ENCODE peak calls at places on chromosomes 6 and 20, in seven cellular contexts. S is stomach, O is cardiac muscle cell, V is WERI-Rb-1, L is PC-9, H is spleen, D is RWPE2. N is an unnamed sample.

GRCh38 chr20:4320284-4320683 is 304.9 kb upstream of the RNF24 start:
- DNase-seq in S (no peak), O (no peak), V (no peak), L (no peak), H (no peak), D (no peak), N (no peak)

GRCh38 chr6:45109551-45109950 is 218.6 kb upstream of the RUNX2 start:
- DNase-seq in S (no peak), O (no peak), V (no peak), L (no peak), H (no peak), D (no peak), N (no peak)

GRCh38 chr6:109227646-109228045 is 132.3 kb downstream of the CEP57L1 start:
- DNase-seq in S (no peak), O (no peak), V (peak; percentile 54), L (no peak), H (no peak), D (no peak), N (no peak)

GRCh38 chr6:33607784-33608161 is 13.3 kb upstream of the ITPR3 start:
- DNase-seq in S (peak; percentile 55), O (no peak), V (no peak), L (no peak), H (peak; percentile 83), D (no peak), N (no peak)

GRCh38 chr6:31267504-31268371 is 4.2 kb downstream of the HLA-C start:
- DNase-seq in S (no peak), O (no peak), V (no peak), L (no peak), H (no peak), D (no peak), N (peak; percentile 4)

GRCh38 chr6:106913676-106914280 is 60.8 kb downstream of the CD24 start:
- DNase-seq in S (no peak), O (no peak), V (no peak), L (peak; percentile 43), H (no peak), D (no peak), N (no peak)

GRCh38 chr20:38032585-38033329 is 499 bp downstream of the TTI1 start:
- DNase-seq in S (no peak), O (no peak), V (no peak), L (no peak), H (peak; percentile 90), D (no peak), N (no peak)

GRCh38 chr6:151154418-151154817 is 85.3 kb upstream of the AKAP12 start:
- DNase-seq in S (no peak), O (peak; percentile 34), V (no peak), L (peak; percentile 5), H (no peak), D (no peak), N (no peak)

GRCh38 chr20:44010162-44010704 is 95.6 kb downstream of the TOX2 start:
- DNase-seq in S (no peak), O (no peak), V (no peak), L (no peak), H (no peak), D (peak; percentile 73), N (no peak)

GRCh38 chr6:147508871-147509608 is 550 bp downstream of the SAMD5 start:
- DNase-seq in S (no peak), O (peak; percentile 51), V (peak; percentile 15), L (no peak), H (no peak), D (no peak), N (peak; percentile 47)

GRCh38 chr6:35181313-35181932 is 32.3 kb upstream of the SCUBE3 start:
- DNase-seq in S (no peak), O (peak; percentile 43), V (no peak), L (peak; percentile 25), H (no peak), D (no peak), N (no peak)

GRCh38 chr20:11492391-11492790 is 425.3 kb upstream of the BTBD3 start:
- DNase-seq in S (no peak), O (no peak), V (no peak), L (no peak), H (no peak), D (no peak), N (no peak)

GRCh38 chr6:65182681-65183080 is 524.3 kb downstream of the EYS start:
- DNase-seq in S (no peak), O (no peak), V (no peak), L (no peak), H (no peak), D (no peak), N (no peak)

GRCh38 chr20:64101731-64102621 is 5.4 kb downstream of the NPBWR2 start:
- DNase-seq in S (peak; percentile 48), O (peak; percentile 82), V (peak; percentile 53), L (peak; percentile 60), H (peak; percentile 91), D (peak; percentile 79), N (no peak)

GRCh38 chr20:44843863-44844262 is 33.5 kb upstream of the RIMS4 start:
- DNase-seq in S (no peak), O (no peak), V (no peak), L (no peak), H (no peak), D (no peak), N (no peak)

GRCh38 chr6:145963216-145964068 is 716 bp downstream of the SHPRH start:
- DNase-seq in S (peak; percentile 46), O (peak; percentile 79), V (no peak), L (peak; percentile 15), H (no peak), D (peak; percentile 42), N (peak; percentile 55)

GRCh38 chr20:5950271-5951031 is at the start of the genes MCM8 and TRMT6:
- DNase-seq in S (peak; percentile 96), O (peak; percentile 98), V (peak; percentile 97), L (peak; percentile 96), H (peak; percentile 99), D (peak; percentile 97), N (peak; percentile 93)

GRCh38 chr20:5947276-5947675 is 3.1 kb downstream of the TRMT6 start:
- DNase-seq in S (no peak), O (no peak), V (no peak), L (no peak), H (no peak), D (no peak), N (no peak)

GRCh38 chr20:5949943-5950270 is 426 bp downstream of the TRMT6 start:
- DNase-seq in S (no peak), O (no peak), V (no peak), L (no peak), H (no peak), D (no peak), N (no peak)

DNA sequence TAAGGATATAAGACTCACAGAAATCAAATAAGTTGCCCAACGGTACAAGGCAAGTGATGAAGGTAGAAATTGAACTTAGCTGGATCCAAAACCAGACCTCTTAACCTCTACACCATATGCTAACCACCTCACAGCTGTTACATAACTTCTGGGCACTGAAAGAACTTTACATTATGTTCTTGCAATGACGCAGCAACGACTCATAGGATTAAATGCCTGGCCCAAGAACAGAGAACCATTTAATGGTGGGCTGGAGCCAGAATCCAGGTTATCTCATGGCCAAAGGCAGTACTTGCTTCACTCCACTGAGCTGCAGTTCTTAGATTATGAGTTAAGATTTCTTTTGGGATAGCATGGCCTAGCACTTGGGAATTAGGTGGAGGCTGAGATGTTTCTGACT is 4.4 kb downstream of the TRMT6 start:
- DNase-seq in S (no peak), O (no peak), V (no peak), L (no peak), H (no peak), D (no peak), N (no peak)
- H3K36me3 ChIP-seq in S (peaks cover 26% of the 10 kb centered on the region), O (peaks cover 46% of the 10 kb centered on the region), V (peaks cover 50% of the 10 kb centered on the region), L (peaks cover 45% of the 10 kb centered on the region), H (peaks cover 73% of the 10 kb centered on the region), D (peaks cover 73% of the 10 kb centered on the region), N (peaks cover 65% of the 10 kb centered on the region)

GRCh38 chr6:18242062-18242851 is 22.1 kb downstream of the DEK start:
- DNase-seq in S (no peak), O (no peak), V (no peak), L (no peak), H (no peak), D (peak; percentile 74), N (peak; percentile 44)
- H3K27ac ChIP-seq in S (no peak overlapping the region), O (no peak overlapping the region), V (peak overlapping the region; percentile 11), L (peak overlapping the region; percentile 88), H (no peak overlapping the region), D (peak overlapping the region; percentile 38), N (peak overlapping the region; percentile 50)

DNA sequence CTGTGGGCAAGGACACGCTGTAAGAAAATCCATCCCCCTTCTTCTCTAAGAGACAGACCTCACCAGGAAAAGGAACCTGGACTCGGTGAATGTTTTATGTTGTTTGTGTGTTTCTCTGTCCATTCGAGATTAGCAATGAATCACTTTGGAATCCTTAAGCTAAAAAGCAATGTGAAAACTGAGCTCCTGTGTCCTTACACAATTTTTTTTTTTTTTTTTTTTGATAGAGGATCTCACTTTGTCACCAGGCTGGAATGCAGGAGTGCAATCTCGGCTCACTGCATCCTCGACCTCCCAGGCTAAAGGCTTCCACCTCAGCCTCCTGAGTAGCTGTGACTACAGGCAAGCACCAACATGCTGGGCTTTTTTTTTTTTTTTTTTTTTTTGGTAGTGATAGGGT is 32.1 kb downstream of the BFSP1 start:
- DNase-seq in S (no peak), O (no peak), V (no peak), L (peak; percentile 50), H (no peak), D (no peak), N (peak; percentile 18)
- H3K4me3 ChIP-seq in S (no peak overlapping the region), O (no peak overlapping the region), V (no peak overlapping the region), L (no peak overlapping the region), H (no peak overlapping the region), D (no peak overlapping the region), N (no peak overlapping the region)

GRCh38 chr6:53015486-53015885 is 20.4 kb upstream of the GSTA4 start:
- DNase-seq in S (no peak), O (no peak), V (no peak), L (no peak), H (no peak), D (no peak), N (no peak)

GRCh38 chr6:53011993-53012392 is 16.9 kb upstream of the GSTA4 start:
- DNase-seq in S (no peak), O (no peak), V (no peak), L (no peak), H (no peak), D (no peak), N (no peak)

GRCh38 chr6:53018443-53018842 is 23.4 kb upstream of the GSTA4 start:
- DNase-seq in S (no peak), O (no peak), V (no peak), L (no peak), H (no peak), D (no peak), N (no peak)

GRCh38 chr6:53014744-53015143 is 19.7 kb upstream of the GSTA4 start:
- DNase-seq in S (no peak), O (no peak), V (no peak), L (no peak), H (no peak), D (no peak), N (no peak)

DNA sequence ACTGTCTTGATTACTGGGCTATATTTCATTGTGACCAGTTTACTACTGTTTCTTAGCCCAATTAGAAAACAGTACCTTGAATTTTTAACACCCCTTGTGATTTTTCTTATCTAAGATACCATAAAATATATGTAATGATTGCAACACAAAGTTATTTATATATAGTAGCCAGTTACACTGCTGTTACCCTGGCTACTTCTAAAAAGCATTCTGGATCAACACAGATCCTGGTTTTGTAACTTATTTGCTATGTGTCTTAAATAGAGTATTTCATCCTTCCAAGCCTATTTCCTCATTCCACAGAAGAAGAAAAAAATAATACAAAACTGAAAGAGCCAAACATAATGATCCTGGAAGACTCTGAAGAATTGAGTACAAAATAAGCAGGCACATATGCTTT is 18.9 kb upstream of the GSTA4 start:
- DNase-seq in S (no peak), O (no peak), V (no peak), L (no peak), H (no peak), D (no peak), N (no peak)
- H3K36me3 ChIP-seq in S (peaks cover 59% of the 10 kb centered on the region), O (peaks cover 75% of the 10 kb centered on the region), V (peaks cover 83% of the 10 kb centered on the region), L (peaks cover 3% of the 10 kb centered on the region), H (peaks cover 100% of the 10 kb centered on the region), D (peaks cover 27% of the 10 kb centered on the region), N (peaks cover 57% of the 10 kb centered on the region)

N was measured in SJSA1.